ENCODE peak calls at places on chromosomes 13 and 19, in eight cellular contexts. F is fibroblast of lung; M is RWPE1; R is BJ; Q is CD4-positive, alpha-beta T cell; G is Caco-2; X is endothelial cell; I is kidney epithelial cell. W is an unnamed sample.

GRCh38 chr13:52371736-52372247 is 34.2 kb downstream of the THSD1 start:
- DNase-seq in F (peak), M (peak), R (no peak), Q (no peak), G (no peak), X (no peak), I (peak), W (no peak)

GRCh38 chr19:58274771-58275199 is 4.0 kb upstream of the ZNF8 start:
- DNase-seq in F (peak), M (peak), R (no peak), Q (no peak), G (no peak), X (no peak), I (no peak), W (no peak)

GRCh38 chr19:10566658-10567410 is 1.0 kb upstream of the KRI1 start:
- DNase-seq in F (no peak), M (no peak), R (no peak), Q (no peak), G (no peak), X (no peak), I (no peak), W (no peak)

GRCh38 chr13:45833242-45833641 is 18.3 kb downstream of the SIAH3 start:
- DNase-seq in F (peak), M (no peak), R (no peak), Q (no peak), G (no peak), X (no peak), I (no peak), W (no peak)

GRCh38 chr19:52638601-52639000 is 446 bp upstream of the ZNF83 start:
- DNase-seq in F (no peak), M (peak), R (no peak), Q (no peak), G (peak), X (peak), I (no peak), W (no peak)

GRCh38 chr13:31904941-31905824 is 126.4 kb upstream of the FRY start:
- DNase-seq in F (no peak), M (no peak), R (no peak), Q (no peak), G (no peak), X (no peak), I (no peak), W (no peak)

GRCh38 chr13:30731658-30732390 is 3.5 kb upstream of the ALOX5AP start:
- DNase-seq in F (no peak), M (no peak), R (no peak), Q (no peak), G (no peak), X (no peak), I (no peak), W (no peak)

GRCh38 chr13:51469790-51470189 is 17.0 kb upstream of the INTS6 start:
- DNase-seq in F (no peak), M (no peak), R (no peak), Q (no peak), G (no peak), X (no peak), I (no peak), W (no peak)

GRCh38 chr13:32475403-32475802 is 47.5 kb upstream of the N4BP2L1 start:
- DNase-seq in F (no peak), M (no peak), R (no peak), Q (no peak), G (no peak), X (no peak), I (no peak), W (no peak)

GRCh38 chr19:12779162-12779993 is 4.0 kb upstream of the HOOK2 start:
- DNase-seq in F (peak), M (no peak), R (no peak), Q (no peak), G (no peak), X (peak), I (no peak), W (peak)

GRCh38 chr19:50167314-50167721 is 4.2 kb upstream of the IZUMO2 start:
- DNase-seq in F (no peak), M (no peak), R (no peak), Q (no peak), G (no peak), X (no peak), I (no peak), W (no peak)

GRCh38 chr13:34207872-34208271 is 389.9 kb downstream of the RFC3 start:
- DNase-seq in F (peak), M (no peak), R (peak), Q (no peak), G (no peak), X (no peak), I (no peak), W (no peak)

GRCh38 chr13:79937311-79938243 is 403.3 kb downstream of the SPRY2 start:
- DNase-seq in F (no peak), M (no peak), R (no peak), Q (no peak), G (no peak), X (no peak), I (no peak), W (no peak)

GRCh38 chr13:44463759-44464158 is 90.1 kb downstream of the SERP2 start:
- DNase-seq in F (no peak), M (no peak), R (no peak), Q (no peak), G (no peak), X (no peak), I (no peak), W (no peak)

GRCh38 chr13:52744842-52745241 is 5.2 kb upstream of the CNMD start:
- DNase-seq in F (no peak), M (no peak), R (no peak), Q (no peak), G (no peak), X (no peak), I (no peak), W (no peak)

GRCh38 chr13:57045816-57046691 is 94.7 kb upstream of the PRR20A start:
- DNase-seq in F (peak), M (no peak), R (no peak), Q (no peak), G (no peak), X (no peak), I (no peak), W (no peak)

GRCh38 chr13:59946924-59947323 is 216.8 kb downstream of the DIAPH3 start:
- DNase-seq in F (no peak), M (no peak), R (peak), Q (no peak), G (no peak), X (no peak), I (no peak), W (no peak)

GRCh38 chr19:55678121-55678671 is 3.2 kb downstream of the EPN1 start:
- DNase-seq in F (no peak), M (no peak), R (no peak), Q (no peak), G (no peak), X (no peak), I (no peak), W (peak)

GRCh38 chr19:8499048-8499833 is 3.2 kb downstream of the PRAM1 start:
- DNase-seq in F (no peak), M (no peak), R (no peak), Q (no peak), G (no peak), X (no peak), I (no peak), W (no peak)

GRCh38 chr13:73248711-73249580 is 190.1 kb downstream of the KLF5 start:
- DNase-seq in F (peak), M (peak), R (no peak), Q (no peak), G (peak), X (no peak), I (peak), W (no peak)

GRCh38 chr13:100130092-100130491 is 41.2 kb downstream of the PCCA start:
- DNase-seq in F (no peak), M (no peak), R (no peak), Q (no peak), G (no peak), X (no peak), I (no peak), W (no peak)

GRCh38 chr13:33794576-33794975 is 23.4 kb upstream of the RFC3 start:
- DNase-seq in F (no peak), M (no peak), R (no peak), Q (no peak), G (no peak), X (no peak), I (no peak), W (no peak)

GRCh38 chr19:19115954-19116353 is 22.3 kb downstream of the TMEM161A start:
- DNase-seq in F (no peak), M (no peak), R (no peak), Q (no peak), G (no peak), X (peak), I (no peak), W (peak)

GRCh38 chr19:13401388-13401787 is 104.9 kb downstream of the CACNA1A start:
- DNase-seq in F (peak), M (peak), R (no peak), Q (no peak), G (peak), X (peak), I (no peak), W (no peak)

GRCh38 chr19:50005428-50005827 is 19.7 kb downstream of the VRK3 start:
- DNase-seq in F (no peak), M (no peak), R (no peak), Q (no peak), G (no peak), X (no peak), I (no peak), W (no peak)

GRCh38 chr13:31355001-31355400 is 155.2 kb downstream of the B3GLCT start:
- DNase-seq in F (no peak), M (no peak), R (no peak), Q (no peak), G (no peak), X (no peak), I (no peak), W (no peak)

GRCh38 chr13:87667686-87668085 is 3.5 kb upstream of the SLITRK5 start:
- DNase-seq in F (no peak), M (no peak), R (no peak), Q (no peak), G (no peak), X (no peak), I (no peak), W (no peak)

GRCh38 chr19:47305309-47305751 is 4.3 kb upstream of the C5AR1 start:
- DNase-seq in F (peak), M (peak), R (peak), Q (peak), G (peak), X (peak), I (no peak), W (no peak)

GRCh38 chr13:97179501-97179900 is 42.6 kb upstream of the MBNL2 start:
- DNase-seq in F (no peak), M (no peak), R (no peak), Q (no peak), G (peak), X (no peak), I (no peak), W (no peak)

GRCh38 chr19:47322048-47322447 is 9.9 kb upstream of the C5AR2 start:
- DNase-seq in F (no peak), M (no peak), R (no peak), Q (no peak), G (no peak), X (no peak), I (no peak), W (no peak)

GRCh38 chr13:98509271-98510155 is 67.4 kb downstream of the STK24 start:
- DNase-seq in F (peak), M (peak), R (peak), Q (peak), G (peak), X (no peak), I (peak), W (peak)

GRCh38 chr19:14349426-14349825 is 31.8 kb upstream of the ADGRE5 start:
- DNase-seq in F (no peak), M (no peak), R (no peak), Q (no peak), G (no peak), X (no peak), I (no peak), W (no peak)

GRCh38 chr13:94431569-94431968 is 47.9 kb downstream of the DCT start:
- DNase-seq in F (peak), M (no peak), R (no peak), Q (no peak), G (no peak), X (no peak), I (no peak), W (no peak)
- TF ChIP-seq CTCF in F (peak), M (peak), R (no peak), Q (no peak), G (no peak), X (no peak), I (no peak), W (no peak)

GRCh38 chr13:76884167-76884566 is 2.0 kb downstream of the KCTD12 start:
- DNase-seq in F (peak), M (no peak), R (no peak), Q (no peak), G (no peak), X (peak), I (no peak), W (peak)
- TF ChIP-seq CTCF in F (peak), M (peak), R (peak), Q (no peak), G (peak), X (no peak), I (peak), W (peak)

GRCh38 chr13:111981006-111981405 is 85.9 kb upstream of the SOX1 start:
- DNase-seq in F (no peak), M (no peak), R (no peak), Q (no peak), G (no peak), X (no peak), I (no peak), W (no peak)
- TF ChIP-seq CTCF in F (no peak), M (no peak), R (no peak), Q (no peak), G (no peak), X (no peak), I (no peak), W (no peak)

GRCh38 chr19:42424712-42425131 is 2.5 kb downstream of the LIPE start:
- DNase-seq in F (no peak), M (no peak), R (no peak), Q (no peak), G (no peak), X (no peak), I (no peak), W (no peak)
- TF ChIP-seq CTCF in F (no peak), M (no peak), R (no peak), Q (no peak), G (peak), X (no peak), I (peak), W (no peak)

DNA sequence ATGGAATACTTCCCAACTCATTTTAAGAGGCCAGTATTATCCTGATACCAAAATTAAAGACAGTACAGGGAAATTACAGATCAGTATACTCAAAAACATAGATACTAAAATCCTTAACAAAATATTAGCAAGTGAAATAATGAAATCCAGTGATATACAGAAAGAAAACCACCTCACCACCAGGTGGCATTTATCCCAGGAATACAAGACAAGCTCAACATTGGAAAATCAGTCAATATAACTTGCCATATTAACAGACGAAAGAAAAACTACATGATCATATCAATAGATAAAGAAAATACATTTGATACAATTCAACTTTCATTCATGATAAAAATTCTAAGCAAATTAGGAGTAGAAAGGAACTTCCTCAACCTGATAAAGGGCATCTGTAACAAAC is 6.7 kb upstream of the GNA15 start:
- DNase-seq in F (peak), M (no peak), R (no peak), Q (no peak), G (no peak), X (no peak), I (no peak), W (no peak)
- TF ChIP-seq CTCF in F (peak), M (peak), R (peak), Q (peak), G (peak), X (peak), I (peak), W (peak)

DNA sequence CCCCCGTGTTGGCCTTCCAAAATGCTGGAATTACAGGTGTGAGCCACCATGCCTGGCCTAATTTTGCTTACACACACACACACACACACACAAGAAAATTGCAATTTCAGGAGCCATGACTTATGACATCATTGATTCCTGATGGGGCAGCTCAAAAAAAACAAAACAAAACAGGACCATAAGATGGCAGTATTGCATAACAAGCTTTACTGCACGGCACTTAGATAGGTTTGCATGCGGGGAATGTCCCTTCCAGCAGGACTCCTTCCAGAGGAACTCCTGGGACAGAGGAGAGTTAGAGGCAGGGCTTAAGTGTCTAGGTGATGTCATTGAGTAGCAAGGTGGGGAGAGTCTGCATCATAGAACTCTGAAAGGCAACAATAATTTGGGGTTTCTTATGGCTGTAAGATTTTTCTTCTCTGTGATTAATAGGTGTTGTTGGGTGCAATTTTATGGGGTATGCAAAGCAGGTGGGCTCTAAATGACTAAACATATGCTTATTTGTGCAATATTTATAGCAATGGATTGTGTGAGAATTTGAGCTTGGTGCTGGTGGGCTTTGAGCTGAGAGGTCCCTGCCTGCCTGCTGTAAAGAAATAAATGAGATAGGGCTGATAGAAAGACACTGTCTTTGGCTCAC is 9.0 kb upstream of the ACSBG2 start:
- DNase-seq in F (peak), M (peak), R (no peak), Q (no peak), G (peak), X (no peak), I (peak), W (no peak)
- TF ChIP-seq CTCF in F (peak), M (no peak), R (peak), Q (no peak), G (peak), X (no peak), I (no peak), W (no peak)